ENCODE peak calls at places on chromosome 19, in seven cellular contexts. Y is T-cell; C is uterus; E is posterior vena cava; V is T-helper 9 cell; B is GOT3; L is stimulated activated CD4-positive, alpha-beta T cell treated with anti-CD3 and anti-CD28 coated beads, Interleukin-4, amount 100 ng/mL, for 48 hours. D is an unnamed sample.

GRCh38 chr19:50667759-50668231 is 18.6 kb downstream of the C19orf81 start:
- DNase-seq in Y (no peak), C (no peak), E (no peak), V (no peak), B (no peak), L (no peak), D (no peak)

GRCh38 chr19:10328558-10329429 is 4.5 kb downstream of the RAVER1 start:
- DNase-seq in Y (no peak), C (no peak), E (no peak), V (no peak), B (no peak), L (no peak), D (no peak)

GRCh38 chr19:13834308-13834790 is 39.1 kb downstream of the ZSWIM4 start:
- DNase-seq in Y (no peak), C (no peak), E (no peak), V (no peak), B (no peak), L (no peak), D (no peak)

GRCh38 chr19:800360-801029 is 3.2 kb downstream of the PTBP1 start:
- DNase-seq in Y (no peak), C (peak), E (no peak), V (no peak), B (no peak), L (no peak), D (no peak)

GRCh38 chr19:34480971-34481821 is at the start of gene WTIP:
- DNase-seq in Y (no peak), C (peak), E (peak), V (no peak), B (no peak), L (no peak), D (peak)

GRCh38 chr19:31874313-31874712 is 471.1 kb upstream of the ZNF507 start:
- DNase-seq in Y (no peak), C (no peak), E (no peak), V (no peak), B (no peak), L (no peak), D (no peak)

GRCh38 chr19:39498262-39499081 is at the start of gene DLL3:
- DNase-seq in Y (no peak), C (no peak), E (no peak), V (no peak), B (no peak), L (no peak), D (peak)

GRCh38 chr19:1914826-1915341 is 9.7 kb downstream of the ADAT3 start:
- DNase-seq in Y (no peak), C (no peak), E (no peak), V (no peak), B (no peak), L (no peak), D (no peak)

GRCh38 chr19:4722671-4723464 is 774 bp downstream of the DPP9 start:
- DNase-seq in Y (peak), C (peak), E (peak), V (no peak), B (no peak), L (no peak), D (no peak)

GRCh38 chr19:16649734-16650133 is 10.2 kb downstream of the SMIM7 start:
- DNase-seq in Y (no peak), C (no peak), E (peak), V (no peak), B (no peak), L (no peak), D (no peak)

GRCh38 chr19:13155472-13156284 is 5.5 kb downstream of the IER2 start:
- DNase-seq in Y (peak), C (peak), E (peak), V (peak), B (peak), L (no peak), D (peak)

GRCh38 chr19:32066056-32066455 is 279.4 kb upstream of the ZNF507 start:
- DNase-seq in Y (no peak), C (no peak), E (peak), V (no peak), B (no peak), L (no peak), D (no peak)

D was measured in neural crest cell.